ENCODE peak calls at places on chromosome 9, in seven cellular contexts. W is dorsolateral prefrontal cortex; Z is endodermal cell; I is RWPE2; O is adrenal gland; C is fibroblast of the aortic adventitia; K is CD8-positive, alpha-beta T cell. H is an unnamed sample.

GRCh38 chr9:77977210-77977611 is 54.4 kb downstream of the GNAQ start:
- DNase-seq in W (peak), Z (peak), I (no peak), O (peak), C (peak), K (peak), H (peak)

GRCh38 chr9:5569357-5569756 is 59.0 kb downstream of the PDCD1LG2 start:
- DNase-seq in W (no peak), Z (no peak), I (no peak), O (no peak), C (no peak), K (no peak), H (no peak)

GRCh38 chr9:124470726-124471125 is 20.5 kb downstream of the ADGRD2 start:
- DNase-seq in W (no peak), Z (no peak), I (no peak), O (no peak), C (no peak), K (no peak), H (no peak)

GRCh38 chr9:136533775-136534157 is 12.1 kb downstream of the NOTCH1 start:
- DNase-seq in W (no peak), Z (no peak), I (no peak), O (no peak), C (no peak), K (peak), H (no peak)

GRCh38 chr9:137881591-137882505 is 4.3 kb downstream of the CACNA1B start:
- DNase-seq in W (no peak), Z (no peak), I (no peak), O (no peak), C (no peak), K (no peak), H (no peak)

GRCh38 chr9:16514131-16514530 is 356.3 kb downstream of the BNC2 start:
- DNase-seq in W (no peak), Z (peak), I (no peak), O (no peak), C (no peak), K (no peak), H (no peak)

GRCh38 chr9:91784673-91785402 is 165.2 kb downstream of the ROR2 start:
- DNase-seq in W (no peak), Z (peak), I (no peak), O (no peak), C (no peak), K (no peak), H (no peak)

GRCh38 chr9:93286252-93287188 is 102.6 kb downstream of the WNK2 start:
- DNase-seq in W (no peak), Z (no peak), I (no peak), O (no peak), C (no peak), K (no peak), H (no peak)

GRCh38 chr9:113635586-113635985 is 172.1 kb downstream of the RGS3 start:
- DNase-seq in W (no peak), Z (peak), I (peak), O (peak), C (no peak), K (no peak), H (no peak)

GRCh38 chr9:77847626-77848025 is 184.0 kb downstream of the GNAQ start:
- DNase-seq in W (no peak), Z (no peak), I (no peak), O (no peak), C (no peak), K (no peak), H (no peak)

GRCh38 chr9:133202145-133202513 is 6.9 kb downstream of the OBP2B start:
- DNase-seq in W (no peak), Z (no peak), I (no peak), O (no peak), C (no peak), K (no peak), H (no peak)

GRCh38 chr9:120905794-120906248 is 20.8 kb downstream of the TRAF1 start:
- DNase-seq in W (no peak), Z (no peak), I (no peak), O (no peak), C (no peak), K (peak), H (no peak)

GRCh38 chr9:136228107-136228875 is 17.3 kb downstream of the QSOX2 start:
- DNase-seq in W (no peak), Z (no peak), I (no peak), O (no peak), C (peak), K (no peak), H (peak)

GRCh38 chr9:84146893-84147705 is 166.5 kb downstream of the RMI1 start:
- DNase-seq in W (no peak), Z (no peak), I (no peak), O (no peak), C (no peak), K (no peak), H (peak)

GRCh38 chr9:133703571-133704399 is 34.4 kb downstream of the SARDH start:
- DNase-seq in W (peak), Z (no peak), I (peak), O (no peak), C (no peak), K (no peak), H (no peak)

GRCh38 chr9:90000925-90001324 is 396.1 kb downstream of the GADD45G start:
- DNase-seq in W (no peak), Z (no peak), I (no peak), O (peak), C (no peak), K (no peak), H (no peak)

GRCh38 chr9:120668399-120668798 is 45.9 kb downstream of the MEGF9 start:
- DNase-seq in W (no peak), Z (no peak), I (no peak), O (peak), C (peak), K (no peak), H (no peak)

GRCh38 chr9:95143591-95144561 is 173.6 kb downstream of the FANCC start:
- DNase-seq in W (no peak), Z (peak), I (no peak), O (peak), C (peak), K (no peak), H (peak)

GRCh38 chr9:95007470-95007869 is 281.0 kb downstream of the AOPEP start:
- DNase-seq in W (no peak), Z (no peak), I (no peak), O (no peak), C (peak), K (no peak), H (no peak)

GRCh38 chr9:137429974-137430722 is 7.0 kb downstream of the NOXA1 start:
- DNase-seq in W (no peak), Z (peak), I (no peak), O (no peak), C (no peak), K (no peak), H (no peak)

DNA sequence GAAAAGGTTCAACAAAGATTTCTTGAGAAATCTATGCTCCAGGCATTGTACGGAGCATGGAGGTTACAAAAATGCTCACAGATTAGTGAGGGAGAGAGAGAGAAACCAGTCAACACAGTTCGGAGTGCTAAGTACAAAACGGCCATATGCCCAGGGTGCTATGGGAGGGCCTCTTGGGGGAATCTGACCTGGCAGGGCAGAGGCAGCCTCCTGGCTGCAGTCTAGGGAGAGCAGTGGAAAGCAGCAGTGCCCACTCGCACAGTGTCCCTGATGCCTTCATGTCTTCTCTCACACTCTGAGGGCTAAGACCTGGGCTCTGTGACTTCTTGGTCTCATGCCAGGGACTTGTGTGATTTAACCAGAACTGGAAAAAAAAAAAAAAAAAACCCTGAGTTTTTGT is 29.8 kb upstream of the SMC5 start:
- DNase-seq in W (no peak), Z (no peak), I (no peak), O (no peak), C (no peak), K (no peak), H (no peak)
- TF ChIP-seq CTCF in W (no peak), Z (no peak), I (no peak), O (no peak), C (no peak), K (no peak), H (no peak)

DNA sequence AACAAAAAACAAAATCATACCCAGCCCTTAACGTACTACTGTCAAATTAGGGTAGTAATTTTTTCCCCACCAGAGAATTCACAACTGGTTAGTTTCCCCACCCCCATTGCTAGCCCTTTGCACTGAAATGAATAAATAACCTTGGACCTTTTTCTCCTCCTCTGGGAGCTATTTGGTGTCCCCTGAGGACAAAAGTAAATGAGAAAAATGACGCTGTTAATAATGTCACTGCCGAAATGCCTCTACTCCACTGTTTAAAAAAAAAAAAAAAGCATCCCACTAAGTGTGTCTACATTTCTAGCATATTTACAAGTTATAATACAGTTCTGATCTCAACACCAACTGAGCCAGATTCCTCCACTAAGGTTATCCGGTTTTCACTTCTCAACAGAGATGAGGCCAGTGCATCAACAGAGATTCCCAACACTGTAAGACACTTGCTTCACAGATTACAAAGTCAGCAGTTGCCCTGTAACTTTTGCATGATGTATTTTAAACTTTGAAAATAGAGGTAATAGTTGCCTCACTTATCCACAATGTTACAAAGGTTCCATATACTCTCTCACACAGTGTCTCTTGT is 5.1 kb upstream of the NFIB start:
- DNase-seq in W (no peak), Z (no peak), I (no peak), O (no peak), C (peak), K (no peak), H (no peak)
- H3K4me3 ChIP-seq in W (peak), Z (no peak), I (no peak), O (no peak), C (peak), K (no peak), H (peak)

GRCh38 chr9:28821240-28821639 is 1248.0 kb upstream of the C9orf72 start:
- DNase-seq in W (no peak), Z (no peak), I (no peak), O (no peak), C (no peak), K (no peak), H (no peak)

GRCh38 chr9:28824410-28824963 is 1251.2 kb upstream of the C9orf72 start:
- DNase-seq in W (no peak), Z (no peak), I (no peak), O (no peak), C (no peak), K (no peak), H (no peak)

GRCh38 chr9:28820741-28821140 is 1247.5 kb upstream of the C9orf72 start:
- DNase-seq in W (no peak), Z (peak), I (no peak), O (no peak), C (no peak), K (no peak), H (no peak)
- TF ChIP-seq CTCF in W (no peak), Z (peak), I (no peak), O (no peak), C (no peak), K (no peak), H (no peak)

DNA sequence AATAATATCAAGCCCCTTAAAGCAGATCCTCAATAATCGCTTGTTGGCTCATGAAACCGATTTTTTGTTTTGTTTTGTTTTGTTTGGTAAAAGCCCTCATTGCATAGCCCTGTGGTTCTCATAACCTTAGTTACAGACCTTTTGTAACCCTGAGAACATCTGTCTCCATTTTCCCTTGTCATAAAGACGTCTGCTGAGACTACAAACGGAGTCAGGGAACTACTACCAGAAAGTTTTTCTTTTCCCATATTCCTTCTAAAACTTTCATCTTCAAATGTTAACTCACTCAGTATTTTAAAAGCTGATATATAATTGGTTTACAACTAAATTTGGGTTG is 1.3 kb upstream of the ANP32B start:
- DNase-seq in W (no peak), Z (no peak), I (no peak), O (no peak), C (no peak), K (no peak), H (no peak)
- H3K4me3 ChIP-seq in W (peak), Z (no peak), I (no peak), O (no peak), C (no peak), K (no peak), H (no peak)

GRCh38 chr9:79257671-79258410 is 313.9 kb upstream of the TLE4 start:
- DNase-seq in W (no peak), Z (no peak), I (no peak), O (no peak), C (no peak), K (no peak), H (no peak)

GRCh38 chr9:79257215-79257614 is 314.6 kb upstream of the TLE4 start:
- DNase-seq in W (no peak), Z (peak), I (no peak), O (no peak), C (no peak), K (no peak), H (no peak)

GRCh38 chr9:79256691-79257213 is 315.0 kb upstream of the TLE4 start:
- DNase-seq in W (no peak), Z (no peak), I (no peak), O (no peak), C (peak), K (no peak), H (peak)

GRCh38 chr9:79255681-79256080 is 316.1 kb upstream of the TLE4 start:
- DNase-seq in W (no peak), Z (no peak), I (no peak), O (no peak), C (no peak), K (no peak), H (no peak)

GRCh38 chr9:79254900-79255651 is 316.7 kb upstream of the TLE4 start:
- DNase-seq in W (no peak), Z (peak), I (no peak), O (no peak), C (peak), K (no peak), H (peak)
- TF ChIP-seq CTCF in W (no peak), Z (peak), I (no peak), O (no peak), C (peak), K (no peak), H (peak)

GRCh38 chr9:70259512-70259802 is 679 bp downstream of the SMC5 start:
- DNase-seq in W (no peak), Z (peak), I (no peak), O (no peak), C (no peak), K (no peak), H (no peak)

GRCh38 chr9:70260007-70260443 is 1.2 kb downstream of the SMC5 start:
- DNase-seq in W (no peak), Z (no peak), I (no peak), O (no peak), C (no peak), K (no peak), H (no peak)

GRCh38 chr9:70261131-70261870 is 2.5 kb downstream of the SMC5 start:
- DNase-seq in W (no peak), Z (no peak), I (no peak), O (no peak), C (no peak), K (no peak), H (no peak)

GRCh38 chr9:70258692-70259511 is at the start of gene SMC5:
- DNase-seq in W (peak), Z (peak), I (peak), O (peak), C (peak), K (peak), H (peak)

DNA sequence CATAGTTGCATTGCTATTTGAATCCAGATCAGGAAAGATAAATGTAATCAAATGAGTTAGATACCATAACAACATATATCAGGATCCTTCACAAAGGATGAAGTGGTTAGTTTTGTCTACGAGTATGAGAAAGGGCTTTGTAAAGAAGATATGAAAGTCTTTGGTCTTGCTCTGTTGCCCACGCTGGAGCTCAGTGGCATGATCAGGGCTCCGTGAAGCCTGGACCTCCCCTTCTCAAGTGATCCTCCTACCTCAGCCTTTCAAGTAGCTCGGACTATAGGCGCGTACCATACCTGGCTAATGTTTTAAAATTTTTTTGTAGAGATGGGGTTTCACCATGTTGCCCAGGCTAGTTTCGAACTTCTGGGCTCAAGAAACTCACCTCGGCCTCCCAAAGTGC is 1.8 kb downstream of the SMC5 start:
- DNase-seq in W (no peak), Z (no peak), I (no peak), O (no peak), C (no peak), K (no peak), H (no peak)
- H3K4me3 ChIP-seq in W (peak), Z (peak), I (no peak), O (no peak), C (peak), K (no peak), H (peak)

GRCh38 chr9:35568196-35568595 is 36.9 kb upstream of the TESK1 start:
- DNase-seq in W (no peak), Z (no peak), I (no peak), O (no peak), C (no peak), K (no peak), H (no peak)
- TF ChIP-seq CTCF in W (no peak), Z (no peak), I (no peak), O (no peak), C (no peak), K (no peak), H (no peak)

H was measured in fibroblast of pulmonary artery.